ENCODE peak calls at places on chromosome 12, in nine cellular contexts. G is DND-41, Z is adrenal gland, R is fibroblast of lung, F is thoracic aorta, P is astrocyte, E is testis, M is psoas muscle, C is pancreas. I is an unnamed sample. For H3K4me1 and H3K27me3, the result is how much of the 10 kb centered on the place peaks cover.

GRCh38 chr12:12182926-12183325 is 83.9 kb downstream of the LRP6 start:
- DNase-seq in G (no peak), Z (no peak), R (peak), F (no peak), P (peak), E (no peak), M (no peak), C (no peak), I (no peak)

GRCh38 chr12:19411234-19412221 is 27.8 kb upstream of the AEBP2 start:
- DNase-seq in G (no peak), Z (peak), R (no peak), F (peak), P (peak), E (no peak), M (no peak), C (no peak), I (no peak)

GRCh38 chr12:5796171-5797091 is 148.6 kb downstream of the ANO2 start:
- DNase-seq in G (peak), Z (no peak), R (no peak), F (no peak), P (no peak), E (peak), M (no peak), C (peak), I (no peak)

GRCh38 chr12:104596128-104596799 is 139.5 kb downstream of the CHST11 start:
- DNase-seq in G (no peak), Z (peak), R (peak), F (peak), P (peak), E (no peak), M (peak), C (no peak), I (no peak)

GRCh38 chr12:64883264-64884163 is 59.1 kb downstream of the TBC1D30 start:
- DNase-seq in G (no peak), Z (no peak), R (no peak), F (no peak), P (no peak), E (no peak), M (no peak), C (no peak), I (no peak)

GRCh38 chr12:131088701-131089525 is 135.2 kb downstream of the ADGRD1 start:
- DNase-seq in G (peak), Z (peak), R (no peak), F (no peak), P (no peak), E (peak), M (peak), C (no peak), I (no peak)

GRCh38 chr12:49543914-49544815 is 5.3 kb downstream of the KCNH3 start:
- DNase-seq in G (no peak), Z (no peak), R (no peak), F (no peak), P (no peak), E (no peak), M (no peak), C (no peak), I (no peak)

GRCh38 chr12:54603173-54603814 is 14.8 kb upstream of the PPP1R1A start:
- DNase-seq in G (peak), Z (peak), R (peak), F (peak), P (peak), E (peak), M (peak), C (no peak), I (peak)

GRCh38 chr12:25155031-25155576 is 39.9 kb downstream of the DNAI7 start:
- DNase-seq in G (no peak), Z (no peak), R (peak), F (no peak), P (peak), E (no peak), M (no peak), C (no peak), I (no peak)

GRCh38 chr12:23666866-23667265 is 282.6 kb downstream of the SOX5 start:
- DNase-seq in G (no peak), Z (no peak), R (no peak), F (no peak), P (no peak), E (no peak), M (no peak), C (no peak), I (no peak)

GRCh38 chr12:11059784-11060183 is 2.3 kb downstream of the TAS2R46 start:
- DNase-seq in G (no peak), Z (no peak), R (peak), F (no peak), P (no peak), E (no peak), M (no peak), C (no peak), I (no peak)

GRCh38 chr12:26143291-26143690 is 18.5 kb upstream of the BHLHE41 start:
- DNase-seq in G (no peak), Z (no peak), R (no peak), F (no peak), P (no peak), E (no peak), M (no peak), C (no peak), I (no peak)

GRCh38 chr12:124579921-124580517 is 12.6 kb upstream of the NCOR2 start:
- DNase-seq in G (no peak), Z (no peak), R (no peak), F (no peak), P (no peak), E (no peak), M (no peak), C (no peak), I (no peak)

GRCh38 chr12:124578854-124579253 is 11.4 kb upstream of the NCOR2 start:
- DNase-seq in G (no peak), Z (no peak), R (no peak), F (no peak), P (no peak), E (no peak), M (no peak), C (peak), I (no peak)

GRCh38 chr12:124577986-124578385 is 10.6 kb upstream of the NCOR2 start:
- DNase-seq in G (no peak), Z (no peak), R (no peak), F (no peak), P (no peak), E (no peak), M (no peak), C (peak), I (no peak)

GRCh38 chr12:124577374-124577773 is 10.0 kb upstream of the NCOR2 start:
- DNase-seq in G (no peak), Z (no peak), R (no peak), F (no peak), P (no peak), E (no peak), M (no peak), C (peak), I (no peak)

DNA sequence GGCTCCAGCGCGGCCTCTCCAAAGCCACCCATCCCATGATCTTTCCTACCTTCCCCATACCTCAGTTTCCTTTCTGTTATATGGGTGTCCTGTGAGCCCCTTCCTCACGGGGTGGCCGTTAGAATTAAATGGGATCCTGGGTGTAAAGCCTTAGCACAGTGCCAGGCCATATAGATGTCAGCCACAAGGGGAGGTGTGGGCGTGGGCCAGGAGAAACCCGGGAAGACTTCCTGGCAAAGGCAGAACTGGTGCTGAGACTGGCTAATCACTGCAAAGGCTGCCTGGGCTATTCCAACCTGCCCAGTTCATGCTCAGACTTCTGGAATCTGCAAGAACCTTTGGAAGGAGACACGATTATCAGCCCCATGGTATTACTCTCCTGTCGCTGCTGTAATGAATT is 11.0 kb upstream of the NCOR2 start:
- DNase-seq in G (no peak), Z (no peak), R (no peak), F (no peak), P (no peak), E (no peak), M (no peak), C (peak), I (no peak)
- TF ChIP-seq CTCF in G (peak), Z (no peak), R (peak), F (no peak), P (no peak), E (no peak), M (no peak), C (no peak), I (no peak)

GRCh38 chr12:56299308-56299852 is 750 bp downstream of the CS start:
- DNase-seq in G (no peak), Z (no peak), R (no peak), F (no peak), P (peak), E (no peak), M (no peak), C (no peak), I (peak)

GRCh38 chr12:56298828-56299227 is 1.3 kb downstream of the CS start:
- DNase-seq in G (peak), Z (no peak), R (no peak), F (no peak), P (no peak), E (no peak), M (no peak), C (no peak), I (no peak)

GRCh38 chr12:56296207-56296785 is 3.8 kb downstream of the CS start:
- DNase-seq in G (no peak), Z (no peak), R (no peak), F (no peak), P (no peak), E (no peak), M (no peak), C (no peak), I (no peak)

GRCh38 chr12:56299853-56300643 is at the start of gene CS:
- DNase-seq in G (peak), Z (peak), R (peak), F (peak), P (peak), E (peak), M (peak), C (peak), I (peak)

DNA sequence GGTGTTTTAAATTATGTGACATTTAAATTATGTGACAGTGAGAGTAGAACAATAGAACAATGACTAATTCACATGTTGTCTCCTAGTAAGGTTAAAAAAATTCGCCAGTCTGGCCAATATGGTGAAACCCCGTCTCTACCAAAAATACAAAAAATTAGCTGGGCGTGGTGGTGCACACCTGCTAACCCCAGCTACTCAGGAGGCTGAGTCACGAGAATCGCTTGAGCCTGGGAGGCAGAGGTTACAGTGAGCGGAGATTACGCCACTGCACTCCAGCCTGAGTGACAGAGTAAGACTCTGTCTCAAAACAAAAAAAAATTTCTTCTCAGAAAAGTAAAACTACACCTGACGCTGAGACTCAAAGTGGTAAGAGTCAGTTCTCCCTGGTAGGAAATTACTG is 2.7 kb downstream of the CS start:
- DNase-seq in G (no peak), Z (no peak), R (no peak), F (no peak), P (no peak), E (no peak), M (no peak), C (no peak), I (no peak)
- H3K4me1 ChIP-seq in G (half or more), Z (half or more), R (under half), F (under half), P (under half), E (under half), M (half or more), C (under half), I (under half)

GRCh38 chr12:68467514-68467913 is 135.4 kb upstream of the MDM1 start:
- DNase-seq in G (no peak), Z (no peak), R (no peak), F (no peak), P (no peak), E (no peak), M (no peak), C (no peak), I (no peak)
- H3K27me3 ChIP-seq in G (under half), Z (under half), R (under half), F (under half), P (under half), E (under half), M (under half), C (under half), I (under half)

DNA sequence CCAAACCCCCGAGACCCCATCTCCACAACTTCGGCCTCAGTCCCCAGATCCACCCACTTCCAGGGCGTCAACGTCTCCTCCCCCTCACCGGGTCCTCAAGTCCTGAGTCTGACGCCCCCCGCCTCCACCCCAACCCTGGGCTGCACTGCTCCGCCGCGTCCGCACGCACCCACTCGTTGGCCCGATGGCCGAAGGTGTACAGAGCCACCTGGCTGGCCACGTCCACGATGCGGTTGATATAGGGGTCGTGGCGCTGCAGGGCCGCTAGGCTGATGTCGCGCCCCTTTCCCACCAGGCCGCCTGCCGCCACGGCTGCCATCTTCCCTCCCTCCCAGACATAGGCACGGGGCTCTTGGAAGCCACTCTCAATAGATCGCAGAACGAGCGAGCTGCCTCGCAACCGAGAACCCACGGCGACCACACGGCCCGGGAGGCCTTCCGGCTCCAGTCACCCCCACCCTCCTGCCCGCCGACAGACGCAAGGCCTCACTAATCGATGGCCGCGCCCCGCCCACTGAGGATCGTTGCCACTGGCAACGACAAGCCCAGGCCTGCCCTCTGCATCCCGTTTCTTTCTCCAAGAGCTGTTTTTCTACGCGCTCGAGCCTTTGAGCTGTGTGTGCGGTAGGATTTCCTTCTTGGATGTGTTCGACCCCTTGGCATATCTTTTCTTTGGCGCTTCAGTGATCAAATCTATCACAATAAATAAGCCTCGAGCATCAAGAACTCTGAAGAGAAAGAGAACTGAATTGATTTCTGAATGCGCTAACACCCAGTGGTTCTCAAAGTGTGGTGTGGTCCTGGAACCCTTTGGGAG is at the start of gene DCP1B:
- DNase-seq in G (peak), Z (peak), R (peak), F (peak), P (peak), E (peak), M (peak), C (peak), I (peak)
- TF ChIP-seq CTCF in G (peak), Z (no peak), R (no peak), F (no peak), P (no peak), E (peak), M (no peak), C (no peak), I (no peak)

DNA sequence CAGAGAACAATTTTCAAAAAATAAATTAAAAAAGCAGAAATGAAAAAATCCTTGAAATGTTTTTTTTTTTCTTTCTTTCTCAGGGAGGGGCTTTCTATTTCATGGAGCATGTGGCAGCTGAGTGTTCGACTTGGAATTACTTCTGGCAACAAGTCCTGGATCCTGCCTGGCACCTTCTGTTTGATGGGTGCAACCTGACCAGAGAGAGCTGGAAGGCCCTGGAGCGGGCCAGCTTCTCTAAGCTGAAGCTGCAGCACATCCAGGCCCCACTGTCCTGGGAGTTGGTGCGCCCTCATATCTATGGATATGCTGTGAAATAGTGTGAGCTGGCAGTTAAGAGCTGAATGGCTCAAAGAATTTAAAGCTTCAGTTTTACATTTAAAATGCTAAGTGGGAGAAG is 22.5 kb upstream of the HIGD1C start:
- DNase-seq in G (no peak), Z (no peak), R (no peak), F (no peak), P (no peak), E (no peak), M (no peak), C (no peak), I (no peak)
- H3K4me1 ChIP-seq in G (half or more), Z (half or more), R (under half), F (under half), P (under half), E (under half), M (half or more), C (under half), I (under half)

GRCh38 chr12:57212701-57213067 is 3.9 kb upstream of the NXPH4 start:
- DNase-seq in G (no peak), Z (no peak), R (no peak), F (no peak), P (no peak), E (no peak), M (no peak), C (no peak), I (no peak)

GRCh38 chr12:57211791-57212700 is 4.5 kb upstream of the NXPH4 start:
- DNase-seq in G (no peak), Z (no peak), R (no peak), F (no peak), P (no peak), E (no peak), M (no peak), C (no peak), I (no peak)

GRCh38 chr12:57209916-57210315 is 6.7 kb upstream of the NXPH4 start:
- DNase-seq in G (no peak), Z (no peak), R (no peak), F (no peak), P (no peak), E (no peak), M (no peak), C (no peak), I (no peak)

GRCh38 chr12:57210461-57210860 is 6.1 kb upstream of the NXPH4 start:
- DNase-seq in G (no peak), Z (no peak), R (no peak), F (no peak), P (no peak), E (no peak), M (no peak), C (no peak), I (no peak)

GRCh38 chr12:57210926-57211700 is 5.5 kb upstream of the NXPH4 start:
- DNase-seq in G (no peak), Z (no peak), R (no peak), F (no peak), P (no peak), E (no peak), M (no peak), C (no peak), I (no peak)
- H3K27me3 ChIP-seq in G (under half), Z (under half), R (under half), F (under half), P (under half), E (under half), M (under half), C (under half), I (under half)

GRCh38 chr12:106345739-106346138 is 11.8 kb upstream of the POLR3B start:
- DNase-seq in G (no peak), Z (peak), R (peak), F (no peak), P (peak), E (peak), M (no peak), C (no peak), I (no peak)
- TF ChIP-seq CTCF in G (peak), Z (peak), R (peak), F (no peak), P (peak), E (peak), M (peak), C (no peak), I (no peak)

GRCh38 chr12:31967569-31967968 is 8.4 kb downstream of the RESF1 start:
- DNase-seq in G (no peak), Z (no peak), R (no peak), F (no peak), P (no peak), E (no peak), M (no peak), C (no peak), I (no peak)
- H3K4me1 ChIP-seq in G (under half), Z (under half), R (under half), F (under half), P (under half), E (under half), M (under half), C (under half), I (half or more)

I was measured in CD8-positive, alpha-beta T cell.